ENCODE peak calls at places on chromosomes 7 and 10, in five cellular contexts. L is hypothalamus; F is stimulated activated CD8-positive, alpha-beta memory T cell treated with anti-CD3 and anti-CD28 coated beads, Interleukin-15, amount 100 ng/mL, for 24 hours; N is T-helper 2 cell; X is COR-L47. H is an unnamed sample.

GRCh38 chr7:77940647-77941046 is 142.1 kb downstream of the PHTF2 start:
- DNase-seq in N (no peak), F (no peak), X (peak), L (peak), H (no peak)

GRCh38 chr7:136894789-136895188 is 26.3 kb downstream of the CHRM2 start:
- DNase-seq in F (no peak), L (no peak), X (no peak), N (no peak), H (no peak)

GRCh38 chr10:112491144-112491543 is 44.1 kb downstream of the VTI1A start:
- DNase-seq in F (no peak), N (no peak), L (no peak), X (no peak), H (no peak)

GRCh38 chr10:7872041-7872442 is 53.7 kb downstream of the TAF3 start:
- DNase-seq in X (no peak), F (no peak), L (no peak), N (no peak), H (no peak)

GRCh38 chr10:251982-252582 is 116.8 kb downstream of the ZMYND11 start:
- DNase-seq in X (no peak), N (no peak), F (no peak), L (no peak), H (no peak)

GRCh38 chr10:103491729-103492364 is 1.7 kb upstream of the NEURL1 start:
- DNase-seq in L (no peak), X (no peak), N (no peak), F (no peak), H (no peak)

GRCh38 chr7:114081606-114082425 is 163.0 kb upstream of the PPP1R3A start:
- DNase-seq in F (no peak), X (peak), L (no peak), N (no peak), H (no peak)

GRCh38 chr10:59176241-59177030 is at the start of gene PHYHIPL:
- DNase-seq in L (peak), F (no peak), N (no peak), X (peak), H (no peak)

GRCh38 chr7:4879401-4880081 is 4.0 kb downstream of the RADIL start:
- DNase-seq in L (no peak), X (no peak), F (no peak), N (no peak), H (no peak)

H was measured in Right ventricle myocardium inferior.